ENCODE peak calls at places on chromosomes 6 and 20, in five cellular contexts. One of them, this sample, is unnamed.

GRCh38 chr20:2942439-2942838 is 69.2 kb downstream of the PTPRA start:
- DNase-seq in transverse colon: no peak
- DNase-seq in B cell: no peak
- DNase-seq in uterus: no peak
- DNase-seq in HFFc6: no peak
- DNase-seq in this sample: no peak

GRCh38 chr6:158653577-158654354 is 3.9 kb downstream of the SYTL3 start:
- DNase-seq in uterus: no peak
- DNase-seq in B cell: peak; percentile 56
- DNase-seq in transverse colon: peak; percentile 74
- DNase-seq in HFFc6: no peak
- DNase-seq in this sample: no peak

GRCh38 chr6:46581459-46582177 is 71.0 kb downstream of the CYP39A1 start:
- DNase-seq in HFFc6: no peak
- DNase-seq in uterus: no peak
- DNase-seq in transverse colon: no peak
- DNase-seq in B cell: no peak
- DNase-seq in this sample: no peak

GRCh38 chr20:48933017-48933766 is 11.7 kb downstream of the ARFGEF2 start:
- DNase-seq in uterus: no peak
- DNase-seq in B cell: no peak
- DNase-seq in transverse colon: peak; percentile 89
- DNase-seq in HFFc6: no peak
- DNase-seq in this sample: no peak

GRCh38 chr6:161132384-161132783 is 140.8 kb downstream of the MAP3K4 start:
- DNase-seq in uterus: no peak
- DNase-seq in B cell: no peak
- DNase-seq in HFFc6: no peak
- DNase-seq in transverse colon: no peak
- DNase-seq in this sample: no peak

GRCh38 chr20:34579936-34580587 is 21.5 kb downstream of the MAP1LC3A start:
- DNase-seq in HFFc6: peak; percentile 50
- DNase-seq in transverse colon: peak; percentile 76
- DNase-seq in uterus: no peak
- DNase-seq in B cell: peak; percentile 54
- DNase-seq in this sample: peak; percentile 5

GRCh38 chr6:26457407-26457795 is 354 bp upstream of the BTN2A1 start:
- DNase-seq in B cell: no peak
- DNase-seq in HFFc6: no peak
- DNase-seq in uterus: peak; percentile 40
- DNase-seq in transverse colon: peak; percentile 22
- DNase-seq in this sample: no peak

GRCh38 chr6:1614767-1615650 is 5.3 kb downstream of the FOXC1 start:
- DNase-seq in B cell: peak; percentile 54
- DNase-seq in uterus: no peak
- DNase-seq in HFFc6: no peak
- DNase-seq in transverse colon: no peak
- DNase-seq in this sample: no peak

GRCh38 chr6:131009790-131010189 is 53.3 kb downstream of the EPB41L2 start:
- DNase-seq in B cell: no peak
- DNase-seq in HFFc6: no peak
- DNase-seq in transverse colon: no peak
- DNase-seq in uterus: no peak
- DNase-seq in this sample: no peak

GRCh38 chr20:45781391-45781931 is 10.2 kb downstream of the WFDC3 start:
- DNase-seq in transverse colon: peak; percentile 18
- DNase-seq in B cell: no peak
- DNase-seq in uterus: no peak
- DNase-seq in HFFc6: peak; percentile 90
- DNase-seq in this sample: peak; percentile 95

GRCh38 chr6:47073125-47074110 is 31.3 kb upstream of the ADGRF1 start:
- DNase-seq in HFFc6: no peak
- DNase-seq in transverse colon: no peak
- DNase-seq in uterus: no peak
- DNase-seq in B cell: no peak
- DNase-seq in this sample: no peak

GRCh38 chr20:18165553-18165952 is 27.9 kb downstream of the KAT14 start:
- DNase-seq in transverse colon: no peak
- DNase-seq in B cell: no peak
- DNase-seq in HFFc6: no peak
- DNase-seq in uterus: no peak
- DNase-seq in this sample: no peak
- TF ChIP-seq CTCF in transverse colon: no peak
- TF ChIP-seq CTCF in B cell: no peak
- TF ChIP-seq CTCF in HFFc6: no peak
- TF ChIP-seq CTCF in uterus: no peak
- TF ChIP-seq CTCF in this sample: no peak

GRCh38 chr6:558089-558488 is 98.8 kb downstream of the HUS1B start:
- DNase-seq in uterus: no peak
- DNase-seq in HFFc6: no peak
- DNase-seq in B cell: no peak
- DNase-seq in transverse colon: no peak
- DNase-seq in this sample: no peak
- TF ChIP-seq CTCF in uterus: no peak
- TF ChIP-seq CTCF in HFFc6: peak; percentile 67
- TF ChIP-seq CTCF in B cell: peak; percentile 42
- TF ChIP-seq CTCF in transverse colon: no peak
- TF ChIP-seq CTCF in this sample: peak; percentile 39

DNA sequence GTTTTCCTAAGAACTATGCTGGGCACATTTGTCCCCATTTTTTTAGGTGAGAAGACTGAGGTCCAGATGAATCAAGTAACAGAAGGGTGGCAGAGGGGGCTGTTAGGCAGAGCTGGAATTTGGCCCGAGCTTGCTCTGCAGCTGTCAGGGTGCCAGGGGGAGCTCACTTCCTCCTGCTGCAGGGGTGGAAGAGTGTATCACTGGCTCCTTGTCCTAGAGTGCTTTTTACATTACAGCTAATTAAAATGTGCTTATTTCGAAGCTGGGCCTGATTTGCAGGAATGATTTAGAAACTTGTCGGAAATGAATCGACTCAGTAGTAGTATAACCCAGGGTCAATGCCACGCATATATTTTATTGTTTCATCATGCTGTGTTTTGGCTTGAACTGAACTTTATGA is 11.1 kb downstream of the TOX2 start:
- DNase-seq in B cell: peak; percentile 46
- DNase-seq in transverse colon: peak; percentile 40
- DNase-seq in uterus: no peak
- DNase-seq in HFFc6: peak; percentile 45
- DNase-seq in this sample: no peak
- TF ChIP-seq CTCF in B cell: no peak
- TF ChIP-seq CTCF in transverse colon: no peak
- TF ChIP-seq CTCF in uterus: no peak
- TF ChIP-seq CTCF in HFFc6: peak; percentile 24
- TF ChIP-seq CTCF in this sample: peak; percentile 28

GRCh38 chr6:40910260-40910893 is 128.6 kb downstream of the UNC5CL start:
- DNase-seq in B cell: no peak
- DNase-seq in uterus: no peak
- DNase-seq in HFFc6: no peak
- DNase-seq in transverse colon: no peak
- DNase-seq in this sample: no peak

GRCh38 chr6:40915165-40915564 is 123.9 kb downstream of the UNC5CL start:
- DNase-seq in HFFc6: no peak
- DNase-seq in uterus: no peak
- DNase-seq in transverse colon: no peak
- DNase-seq in B cell: no peak
- DNase-seq in this sample: no peak

GRCh38 chr6:40914005-40914404 is 125.0 kb downstream of the UNC5CL start:
- DNase-seq in uterus: no peak
- DNase-seq in transverse colon: no peak
- DNase-seq in HFFc6: no peak
- DNase-seq in B cell: no peak
- DNase-seq in this sample: no peak

GRCh38 chr6:40909811-40910210 is 129.2 kb downstream of the UNC5CL start:
- DNase-seq in transverse colon: no peak
- DNase-seq in B cell: no peak
- DNase-seq in uterus: no peak
- DNase-seq in HFFc6: no peak
- DNase-seq in this sample: peak; percentile 9

GRCh38 chr6:40912158-40912946 is 126.7 kb downstream of the UNC5CL start:
- DNase-seq in transverse colon: peak; percentile 61
- DNase-seq in B cell: no peak
- DNase-seq in HFFc6: no peak
- DNase-seq in uterus: no peak
- DNase-seq in this sample: peak; percentile 59
- TF ChIP-seq CTCF in transverse colon: peak; percentile 64
- TF ChIP-seq CTCF in B cell: no peak
- TF ChIP-seq CTCF in HFFc6: peak; percentile 54
- TF ChIP-seq CTCF in uterus: peak; percentile 19
- TF ChIP-seq CTCF in this sample: peak; percentile 68

DNA sequence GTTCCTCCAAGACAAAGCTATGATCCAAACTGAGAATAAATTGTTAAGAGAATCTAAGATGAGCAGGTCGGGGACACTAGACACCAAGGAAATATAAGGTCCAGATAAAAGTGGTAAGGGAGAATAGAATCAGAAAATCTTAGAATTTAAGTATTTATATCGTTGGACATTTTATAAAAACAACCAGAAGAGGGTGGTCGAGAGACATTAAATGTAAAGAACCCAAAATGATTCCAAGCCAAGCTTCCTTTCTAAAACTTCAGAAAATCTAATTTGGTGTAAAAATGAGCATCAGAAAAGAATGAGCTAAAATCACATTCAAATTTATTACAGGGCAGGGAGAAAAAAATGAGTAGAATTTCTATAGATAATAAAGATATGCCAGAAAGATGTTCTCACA is 97.8 kb upstream of the OGFRL1 start:
- DNase-seq in B cell: no peak
- DNase-seq in HFFc6: peak; percentile 34
- DNase-seq in uterus: no peak
- DNase-seq in transverse colon: no peak
- DNase-seq in this sample: no peak
- TF ChIP-seq CTCF in B cell: peak; percentile 78
- TF ChIP-seq CTCF in HFFc6: peak; percentile 81
- TF ChIP-seq CTCF in uterus: peak; percentile 16
- TF ChIP-seq CTCF in transverse colon: no peak
- TF ChIP-seq CTCF in this sample: peak; percentile 64

GRCh38 chr6:29694637-29695036 is 13.7 kb upstream of the ZFP57 start:
- DNase-seq in HFFc6: no peak
- DNase-seq in B cell: no peak
- DNase-seq in uterus: no peak
- DNase-seq in transverse colon: no peak
- DNase-seq in this sample: no peak

DNA sequence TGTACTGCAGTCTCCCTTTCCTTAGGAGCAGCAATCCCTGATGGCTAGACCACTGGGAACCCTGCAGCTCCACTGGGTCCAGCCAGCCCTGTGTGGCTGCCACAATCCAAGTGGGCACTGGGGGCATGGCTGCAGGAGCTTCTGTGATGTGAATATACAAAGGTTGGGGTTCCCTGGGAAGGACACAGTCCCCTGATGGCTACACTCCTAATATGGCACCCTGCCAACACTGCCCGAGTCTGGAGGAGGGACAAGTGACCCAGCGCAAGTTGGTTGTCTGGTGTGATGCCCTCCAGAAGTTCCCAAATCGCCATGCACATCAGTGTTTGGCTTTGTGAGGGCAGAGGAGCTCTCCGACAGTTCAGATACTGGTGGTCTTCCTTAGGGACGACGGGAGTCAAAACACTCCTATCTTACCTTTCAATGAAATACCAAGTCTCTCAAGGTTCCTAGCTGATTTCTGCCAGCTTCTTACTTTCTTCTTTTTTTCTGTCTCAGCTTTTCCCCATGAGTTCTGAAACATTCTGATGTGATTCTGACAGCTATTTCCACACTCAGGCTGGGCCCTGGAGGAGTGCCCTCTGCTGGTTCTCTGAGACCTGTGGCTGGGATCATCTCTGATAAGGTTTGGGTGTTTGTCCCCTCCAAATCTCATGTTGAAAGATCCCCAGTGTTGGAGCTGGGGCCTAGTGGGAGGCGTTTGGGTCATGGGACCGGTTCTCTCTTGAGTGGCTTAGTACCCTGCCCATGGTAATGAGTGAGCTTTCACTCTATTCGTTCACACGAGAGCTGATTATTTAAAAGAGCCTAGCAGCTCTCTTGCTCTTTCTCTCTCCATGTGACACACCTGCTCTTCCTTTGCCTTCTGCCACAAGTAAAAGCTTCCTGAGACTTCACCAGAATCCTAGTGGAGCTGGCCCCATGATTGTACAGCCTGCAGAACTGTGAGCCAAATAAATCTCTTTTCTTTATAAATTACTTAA is 15.5 kb upstream of the ZFP57 start:
- DNase-seq in transverse colon: no peak
- DNase-seq in HFFc6: peak; percentile 16
- DNase-seq in B cell: no peak
- DNase-seq in uterus: no peak
- DNase-seq in this sample: no peak
- TF ChIP-seq CTCF in transverse colon: no peak
- TF ChIP-seq CTCF in HFFc6: peak; percentile 76
- TF ChIP-seq CTCF in B cell: peak; percentile 18
- TF ChIP-seq CTCF in uterus: no peak
- TF ChIP-seq CTCF in this sample: peak; percentile 81

GRCh38 chr20:20435453-20435852 is 67.5 kb downstream of the INSM1 start:
- DNase-seq in HFFc6: no peak
- DNase-seq in B cell: no peak
- DNase-seq in transverse colon: no peak
- DNase-seq in uterus: no peak
- DNase-seq in this sample: no peak
- TF ChIP-seq CTCF in HFFc6: no peak
- TF ChIP-seq CTCF in B cell: no peak
- TF ChIP-seq CTCF in transverse colon: no peak
- TF ChIP-seq CTCF in uterus: no peak
- TF ChIP-seq CTCF in this sample: peak; percentile 28

DNA sequence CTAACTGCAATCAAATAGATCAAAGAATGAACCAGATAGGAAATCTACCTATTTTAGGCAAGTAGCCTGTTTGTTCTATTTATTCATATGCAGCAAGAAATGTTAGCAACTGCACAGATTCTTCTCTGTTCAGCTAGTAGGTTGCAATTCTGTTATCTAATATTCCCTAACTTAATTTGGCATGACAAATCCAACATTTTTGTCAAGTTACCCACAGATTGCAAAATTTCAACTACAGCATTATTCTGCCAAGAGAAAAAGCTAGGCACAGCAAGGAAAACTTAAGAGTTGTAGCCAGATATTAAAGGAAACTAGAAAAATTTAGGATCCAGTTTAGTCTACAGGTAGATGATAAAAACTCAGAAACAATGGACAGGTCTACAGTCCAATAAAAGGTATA is 104.4 kb upstream of the SYNCRIP start:
- DNase-seq in B cell: no peak
- DNase-seq in uterus: no peak
- DNase-seq in transverse colon: no peak
- DNase-seq in HFFc6: peak; percentile 37
- DNase-seq in this sample: no peak
- TF ChIP-seq CTCF in B cell: no peak
- TF ChIP-seq CTCF in uterus: no peak
- TF ChIP-seq CTCF in transverse colon: no peak
- TF ChIP-seq CTCF in HFFc6: no peak
- TF ChIP-seq CTCF in this sample: no peak

DNA sequence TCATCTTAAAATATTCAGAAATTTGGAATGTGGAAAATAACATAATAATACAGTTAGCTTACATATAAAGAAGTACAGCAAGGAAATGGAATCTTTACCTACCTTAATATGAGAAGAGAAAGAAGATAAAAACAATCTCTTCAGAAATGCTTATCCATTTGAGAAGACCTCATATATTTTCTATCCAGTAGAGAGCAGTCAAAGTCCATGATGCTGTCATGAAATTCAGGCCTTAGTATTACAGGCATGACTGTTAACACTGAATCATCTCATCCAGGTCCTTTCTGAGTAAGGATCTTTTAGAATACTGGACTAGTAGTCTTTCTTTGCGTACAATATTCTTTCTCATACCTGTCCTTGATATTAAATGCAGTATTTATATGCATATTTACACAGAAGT is 713.4 kb downstream of the CD109 start:
- DNase-seq in transverse colon: no peak
- DNase-seq in B cell: no peak
- DNase-seq in HFFc6: peak; percentile 73
- DNase-seq in uterus: no peak
- DNase-seq in this sample: peak; percentile 27
- TF ChIP-seq CTCF in transverse colon: peak; percentile 34
- TF ChIP-seq CTCF in B cell: no peak
- TF ChIP-seq CTCF in HFFc6: peak; percentile 79
- TF ChIP-seq CTCF in uterus: peak; percentile 40
- TF ChIP-seq CTCF in this sample: peak; percentile 87

This sample was measured in foreskin keratinocyte.